ENCODE peak calls at places on chromosomes 7 and 10, in seven cellular contexts. One of them, this sample, is unnamed.

GRCh38 chr10:92757720-92758119 is 68.0 kb downstream of the HHEX start:
- DNase-seq in GM12892: no peak
- DNase-seq in GM13977: no peak
- DNase-seq in nucleus accumbens: no peak
- DNase-seq in esophagus muscularis mucosa: no peak
- DNase-seq in type B pancreatic cell: no peak
- DNase-seq in NCI-H524 treated with DMSO at 0.1 percent for 48 hours: no peak
- DNase-seq in this sample: no peak

GRCh38 chr10:24652381-24652957 is 71.2 kb downstream of the ARHGAP21 start:
- DNase-seq in GM12892: no peak
- DNase-seq in GM13977: peak; percentile 65
- DNase-seq in nucleus accumbens: no peak
- DNase-seq in esophagus muscularis mucosa: no peak
- DNase-seq in type B pancreatic cell: no peak
- DNase-seq in NCI-H524 treated with DMSO at 0.1 percent for 48 hours: no peak
- DNase-seq in this sample: no peak

GRCh38 chr7:140196361-140197217 is 19.8 kb upstream of the KDM7A start:
- DNase-seq in GM12892: no peak
- DNase-seq in GM13977: no peak
- DNase-seq in nucleus accumbens: no peak
- DNase-seq in esophagus muscularis mucosa: no peak
- DNase-seq in type B pancreatic cell: no peak
- DNase-seq in NCI-H524 treated with DMSO at 0.1 percent for 48 hours: no peak
- DNase-seq in this sample: no peak

GRCh38 chr7:83410989-83411591 is 237.8 kb downstream of the SEMA3E start:
- DNase-seq in GM12892: no peak
- DNase-seq in GM13977: peak; percentile 3
- DNase-seq in nucleus accumbens: no peak
- DNase-seq in esophagus muscularis mucosa: no peak
- DNase-seq in type B pancreatic cell: no peak
- DNase-seq in NCI-H524 treated with DMSO at 0.1 percent for 48 hours: no peak
- DNase-seq in this sample: no peak

GRCh38 chr7:100219271-100219737 is 445 bp upstream of the PVRIG start:
- DNase-seq in GM12892: no peak
- DNase-seq in GM13977: no peak
- DNase-seq in nucleus accumbens: no peak
- DNase-seq in esophagus muscularis mucosa: no peak
- DNase-seq in type B pancreatic cell: no peak
- DNase-seq in NCI-H524 treated with DMSO at 0.1 percent for 48 hours: no peak
- DNase-seq in this sample: no peak

GRCh38 chr10:72162978-72163377 is 52.8 kb upstream of the ANAPC16 start:
- DNase-seq in GM12892: no peak
- DNase-seq in GM13977: no peak
- DNase-seq in nucleus accumbens: no peak
- DNase-seq in esophagus muscularis mucosa: no peak
- DNase-seq in type B pancreatic cell: no peak
- DNase-seq in NCI-H524 treated with DMSO at 0.1 percent for 48 hours: no peak
- DNase-seq in this sample: no peak

GRCh38 chr10:10520391-10521385 is 497.0 kb upstream of the CELF2 start:
- DNase-seq in GM12892: no peak
- DNase-seq in GM13977: peak; percentile 50
- DNase-seq in nucleus accumbens: no peak
- DNase-seq in esophagus muscularis mucosa: peak; percentile 84
- DNase-seq in type B pancreatic cell: no peak
- DNase-seq in NCI-H524 treated with DMSO at 0.1 percent for 48 hours: no peak
- DNase-seq in this sample: peak; percentile 14

GRCh38 chr10:58143944-58144343 is 123.8 kb downstream of the IPMK start:
- DNase-seq in GM12892: no peak
- DNase-seq in GM13977: no peak
- DNase-seq in nucleus accumbens: no peak
- DNase-seq in esophagus muscularis mucosa: no peak
- DNase-seq in type B pancreatic cell: no peak
- DNase-seq in NCI-H524 treated with DMSO at 0.1 percent for 48 hours: no peak
- DNase-seq in this sample: no peak

GRCh38 chr7:153529100-153529499 is 523.1 kb upstream of the DPP6 start:
- DNase-seq in GM12892: no peak
- DNase-seq in GM13977: no peak
- DNase-seq in nucleus accumbens: no peak
- DNase-seq in esophagus muscularis mucosa: peak; percentile 37
- DNase-seq in type B pancreatic cell: no peak
- DNase-seq in NCI-H524 treated with DMSO at 0.1 percent for 48 hours: no peak
- DNase-seq in this sample: no peak

This sample was measured in GM12891.